ENCODE peak calls at places on chromosomes 5 and 9, in eight cellular contexts. One of them, this sample, is unnamed.

GRCh38 chr5:67166460-67166871 is 30.1 kb downstream of the CD180 start:
- DNase-seq in EH: no peak
- DNase-seq in lower lobe of right lung: peak; percentile 89
- DNase-seq in upper lobe of right lung: peak; percentile 89
- DNase-seq in tibial artery: peak; percentile 80
- DNase-seq in thyroid gland: peak; percentile 37
- DNase-seq in chondrocyte: no peak
- DNase-seq in neural crest cell: no peak
- DNase-seq in this sample: no peak

GRCh38 chr9:21096172-21096900 is 18.6 kb upstream of the IFNB1 start:
- DNase-seq in thyroid gland: no peak
- DNase-seq in neural crest cell: no peak
- DNase-seq in chondrocyte: no peak
- DNase-seq in EH: peak; percentile 66
- DNase-seq in tibial artery: no peak
- DNase-seq in upper lobe of right lung: no peak
- DNase-seq in lower lobe of right lung: no peak
- DNase-seq in this sample: no peak

GRCh38 chr5:144189800-144190429 is 19.2 kb downstream of the KCTD16 start:
- DNase-seq in thyroid gland: no peak
- DNase-seq in tibial artery: no peak
- DNase-seq in neural crest cell: no peak
- DNase-seq in chondrocyte: no peak
- DNase-seq in upper lobe of right lung: peak; percentile 56
- DNase-seq in EH: peak; percentile 78
- DNase-seq in lower lobe of right lung: peak; percentile 45
- DNase-seq in this sample: no peak

GRCh38 chr5:124888050-124888506 is 141.6 kb upstream of the ZNF608 start:
- DNase-seq in lower lobe of right lung: no peak
- DNase-seq in neural crest cell: no peak
- DNase-seq in chondrocyte: no peak
- DNase-seq in EH: no peak
- DNase-seq in tibial artery: no peak
- DNase-seq in thyroid gland: no peak
- DNase-seq in upper lobe of right lung: no peak
- DNase-seq in this sample: no peak

GRCh38 chr9:78856144-78856543 is 559.2 kb downstream of the PSAT1 start:
- DNase-seq in upper lobe of right lung: no peak
- DNase-seq in tibial artery: no peak
- DNase-seq in EH: peak; percentile 53
- DNase-seq in thyroid gland: no peak
- DNase-seq in neural crest cell: no peak
- DNase-seq in chondrocyte: no peak
- DNase-seq in lower lobe of right lung: no peak
- DNase-seq in this sample: no peak

GRCh38 chr9:131986089-131986488 is 93.6 kb downstream of the MED27 start:
- DNase-seq in tibial artery: no peak
- DNase-seq in upper lobe of right lung: no peak
- DNase-seq in neural crest cell: no peak
- DNase-seq in EH: no peak
- DNase-seq in chondrocyte: no peak
- DNase-seq in thyroid gland: no peak
- DNase-seq in lower lobe of right lung: no peak
- DNase-seq in this sample: no peak

GRCh38 chr5:54738118-54738972 is 220.8 kb downstream of the SNX18 start:
- DNase-seq in chondrocyte: no peak
- DNase-seq in thyroid gland: peak; percentile 44
- DNase-seq in upper lobe of right lung: peak; percentile 73
- DNase-seq in lower lobe of right lung: peak; percentile 76
- DNase-seq in EH: peak; percentile 90
- DNase-seq in neural crest cell: no peak
- DNase-seq in tibial artery: peak; percentile 78
- DNase-seq in this sample: no peak

GRCh38 chr5:76542887-76543690 is 80.1 kb downstream of the F2RL2 start:
- DNase-seq in thyroid gland: no peak
- DNase-seq in lower lobe of right lung: peak; percentile 63
- DNase-seq in neural crest cell: no peak
- DNase-seq in tibial artery: no peak
- DNase-seq in EH: no peak
- DNase-seq in upper lobe of right lung: peak; percentile 69
- DNase-seq in chondrocyte: no peak
- DNase-seq in this sample: no peak

GRCh38 chr5:170538096-170538465 is 34.3 kb downstream of the KCNIP1 start:
- DNase-seq in lower lobe of right lung: no peak
- DNase-seq in tibial artery: peak; percentile 12
- DNase-seq in EH: no peak
- DNase-seq in thyroid gland: no peak
- DNase-seq in upper lobe of right lung: no peak
- DNase-seq in chondrocyte: no peak
- DNase-seq in neural crest cell: no peak
- DNase-seq in this sample: no peak

GRCh38 chr5:102545175-102545574 is 46.4 kb upstream of the SLCO6A1 start:
- DNase-seq in chondrocyte: no peak
- DNase-seq in upper lobe of right lung: no peak
- DNase-seq in tibial artery: no peak
- DNase-seq in neural crest cell: no peak
- DNase-seq in thyroid gland: no peak
- DNase-seq in lower lobe of right lung: no peak
- DNase-seq in EH: peak; percentile 5
- DNase-seq in this sample: no peak

GRCh38 chr5:54610197-54610898 is 92.8 kb downstream of the SNX18 start:
- DNase-seq in chondrocyte: no peak
- DNase-seq in tibial artery: no peak
- DNase-seq in EH: peak; percentile 68
- DNase-seq in thyroid gland: no peak
- DNase-seq in neural crest cell: no peak
- DNase-seq in lower lobe of right lung: no peak
- DNase-seq in upper lobe of right lung: no peak
- DNase-seq in this sample: no peak

GRCh38 chr9:37066139-37066725 is 32.2 kb upstream of the PAX5 start:
- DNase-seq in lower lobe of right lung: no peak
- DNase-seq in tibial artery: no peak
- DNase-seq in EH: no peak
- DNase-seq in neural crest cell: no peak
- DNase-seq in thyroid gland: no peak
- DNase-seq in upper lobe of right lung: no peak
- DNase-seq in chondrocyte: no peak
- DNase-seq in this sample: no peak

GRCh38 chr5:56323505-56323904 is 90.4 kb upstream of the ANKRD55 start:
- DNase-seq in EH: peak; percentile 83
- DNase-seq in lower lobe of right lung: no peak
- DNase-seq in upper lobe of right lung: no peak
- DNase-seq in thyroid gland: no peak
- DNase-seq in neural crest cell: no peak
- DNase-seq in tibial artery: no peak
- DNase-seq in chondrocyte: no peak
- DNase-seq in this sample: no peak

GRCh38 chr9:34647084-34647403 is 569 bp downstream of the GALT start:
- DNase-seq in upper lobe of right lung: no peak
- DNase-seq in thyroid gland: no peak
- DNase-seq in tibial artery: no peak
- DNase-seq in lower lobe of right lung: no peak
- DNase-seq in neural crest cell: no peak
- DNase-seq in EH: no peak
- DNase-seq in chondrocyte: no peak
- DNase-seq in this sample: no peak

GRCh38 chr9:111632051-111632450 is 917 bp downstream of the DNAJC25 start:
- DNase-seq in lower lobe of right lung: no peak
- DNase-seq in upper lobe of right lung: no peak
- DNase-seq in thyroid gland: no peak
- DNase-seq in EH: peak; percentile 15
- DNase-seq in neural crest cell: no peak
- DNase-seq in chondrocyte: no peak
- DNase-seq in tibial artery: no peak
- DNase-seq in this sample: no peak

GRCh38 chr5:107257885-107258520 is 412.7 kb downstream of the EFNA5 start:
- DNase-seq in neural crest cell: no peak
- DNase-seq in upper lobe of right lung: no peak
- DNase-seq in lower lobe of right lung: no peak
- DNase-seq in tibial artery: no peak
- DNase-seq in EH: no peak
- DNase-seq in thyroid gland: no peak
- DNase-seq in chondrocyte: no peak
- DNase-seq in this sample: no peak

GRCh38 chr9:36398745-36399144 is 1.3 kb downstream of the RNF38 start:
- DNase-seq in neural crest cell: no peak
- DNase-seq in thyroid gland: no peak
- DNase-seq in chondrocyte: no peak
- DNase-seq in lower lobe of right lung: no peak
- DNase-seq in upper lobe of right lung: no peak
- DNase-seq in EH: peak; percentile 79
- DNase-seq in tibial artery: no peak
- DNase-seq in this sample: no peak

GRCh38 chr9:117927354-117927753 is 223.2 kb downstream of the TLR4 start:
- DNase-seq in upper lobe of right lung: no peak
- DNase-seq in tibial artery: no peak
- DNase-seq in thyroid gland: no peak
- DNase-seq in lower lobe of right lung: no peak
- DNase-seq in EH: no peak
- DNase-seq in chondrocyte: no peak
- DNase-seq in neural crest cell: no peak
- DNase-seq in this sample: no peak

GRCh38 chr9:97502222-97502983 is 937 bp downstream of the TMOD1 start:
- DNase-seq in EH: no peak
- DNase-seq in thyroid gland: peak; percentile 51
- DNase-seq in chondrocyte: no peak
- DNase-seq in neural crest cell: no peak
- DNase-seq in lower lobe of right lung: peak; percentile 49
- DNase-seq in upper lobe of right lung: no peak
- DNase-seq in tibial artery: peak; percentile 71
- DNase-seq in this sample: no peak

GRCh38 chr9:86549920-86550319 is 195.7 kb upstream of the TUT7 start:
- DNase-seq in neural crest cell: no peak
- DNase-seq in EH: peak; percentile 58
- DNase-seq in upper lobe of right lung: no peak
- DNase-seq in lower lobe of right lung: no peak
- DNase-seq in thyroid gland: no peak
- DNase-seq in chondrocyte: no peak
- DNase-seq in tibial artery: no peak
- DNase-seq in this sample: no peak

GRCh38 chr5:96565843-96566242 is 96.3 kb upstream of the CAST start:
- DNase-seq in upper lobe of right lung: no peak
- DNase-seq in EH: peak; percentile 93
- DNase-seq in neural crest cell: no peak
- DNase-seq in thyroid gland: no peak
- DNase-seq in tibial artery: no peak
- DNase-seq in lower lobe of right lung: no peak
- DNase-seq in chondrocyte: no peak
- DNase-seq in this sample: no peak

GRCh38 chr9:99231708-99232107 is 9.6 kb downstream of the SEC61B start:
- DNase-seq in tibial artery: no peak
- DNase-seq in lower lobe of right lung: no peak
- DNase-seq in EH: peak; percentile 43
- DNase-seq in upper lobe of right lung: no peak
- DNase-seq in chondrocyte: no peak
- DNase-seq in thyroid gland: no peak
- DNase-seq in neural crest cell: peak; percentile 9
- DNase-seq in this sample: no peak

GRCh38 chr5:37751227-37751626 is 88.6 kb downstream of the GDNF start:
- DNase-seq in EH: peak; percentile 63
- DNase-seq in upper lobe of right lung: no peak
- DNase-seq in lower lobe of right lung: no peak
- DNase-seq in thyroid gland: no peak
- DNase-seq in chondrocyte: no peak
- DNase-seq in tibial artery: no peak
- DNase-seq in neural crest cell: no peak
- DNase-seq in this sample: no peak

GRCh38 chr9:20606637-20607036 is 15.7 kb downstream of the MLLT3 start:
- DNase-seq in tibial artery: no peak
- DNase-seq in EH: no peak
- DNase-seq in neural crest cell: no peak
- DNase-seq in chondrocyte: no peak
- DNase-seq in lower lobe of right lung: peak; percentile 52
- DNase-seq in upper lobe of right lung: no peak
- DNase-seq in thyroid gland: peak; percentile 89
- DNase-seq in this sample: no peak

GRCh38 chr5:158117467-158118165 is 258.7 kb upstream of the CLINT1 start:
- DNase-seq in lower lobe of right lung: no peak
- DNase-seq in chondrocyte: no peak
- DNase-seq in thyroid gland: no peak
- DNase-seq in upper lobe of right lung: no peak
- DNase-seq in tibial artery: no peak
- DNase-seq in neural crest cell: no peak
- DNase-seq in EH: peak; percentile 23
- DNase-seq in this sample: no peak

GRCh38 chr9:22119537-22120167 is 110.5 kb upstream of the CDKN2B start:
- DNase-seq in lower lobe of right lung: no peak
- DNase-seq in EH: peak; percentile 64
- DNase-seq in thyroid gland: no peak
- DNase-seq in upper lobe of right lung: no peak
- DNase-seq in tibial artery: no peak
- DNase-seq in neural crest cell: no peak
- DNase-seq in chondrocyte: no peak
- DNase-seq in this sample: no peak

This sample was measured in thoracic aorta.